ENCODE peak calls at places on chromosomes 16 and 17, in nine cellular contexts. T, W, M, F, Q, V, X, L and O are unnamed samples.

GRCh38 chr17:50783905-50784304 is 16.6 kb upstream of the ANKRD40CL start:
- DNase-seq in Q (no peak), X (no peak), W (no peak), M (no peak), F (no peak), L (no peak), V (no peak), T (no peak), O (no peak)

GRCh38 chr17:75181608-75182318 is 996 bp downstream of the SUMO2 start:
- DNase-seq in F (peak), T (peak), M (no peak), Q (peak), V (no peak), W (no peak), X (no peak), L (peak), O (no peak)

GRCh38 chr17:81265576-81265975 is 26.5 kb downstream of the NDUFAF8 start:
- DNase-seq in Q (no peak), W (no peak), V (no peak), T (no peak), L (no peak), M (no peak), F (no peak), X (no peak), O (no peak)

GRCh38 chr16:24178496-24178895 is 77.6 kb upstream of the CACNG3 start:
- DNase-seq in V (no peak), X (peak), M (no peak), Q (no peak), W (no peak), L (no peak), T (no peak), F (no peak), O (no peak)

GRCh38 chr16:27332105-27332504 is 18.3 kb downstream of the IL4R start:
- DNase-seq in W (no peak), F (no peak), M (no peak), Q (no peak), T (no peak), X (peak), V (no peak), L (peak), O (no peak)

GRCh38 chr17:72430611-72431432 is 310.0 kb downstream of the SOX9 start:
- DNase-seq in T (no peak), Q (no peak), V (no peak), F (no peak), X (peak), M (no peak), W (no peak), L (no peak), O (no peak)

GRCh38 chr17:31650756-31651520 is 208.1 kb downstream of the COPRS start:
- DNase-seq in V (no peak), L (no peak), W (no peak), X (no peak), Q (no peak), T (no peak), F (no peak), M (no peak), O (no peak)

GRCh38 chr17:34146440-34147043 is 108.5 kb upstream of the CCL2 start:
- DNase-seq in W (no peak), T (no peak), L (peak), F (no peak), M (peak), Q (peak), V (no peak), X (peak), O (no peak)

GRCh38 chr16:56470232-56470631 is 18.9 kb downstream of the OGFOD1 start:
- DNase-seq in M (no peak), X (no peak), W (no peak), L (no peak), F (no peak), Q (no peak), V (no peak), T (no peak), O (no peak)

GRCh38 chr17:76884995-76885896 is 17.0 kb downstream of the MGAT5B start:
- DNase-seq in T (no peak), Q (peak), M (no peak), W (no peak), X (peak), V (no peak), F (no peak), L (no peak), O (no peak)

GRCh38 chr17:76889323-76889722 is 21.1 kb downstream of the MGAT5B start:
- DNase-seq in Q (no peak), W (no peak), M (no peak), V (no peak), F (no peak), X (no peak), T (no peak), L (no peak), O (no peak)

GRCh38 chr17:76887809-76888208 is 19.6 kb downstream of the MGAT5B start:
- DNase-seq in L (no peak), T (no peak), M (no peak), W (no peak), V (no peak), X (peak), F (no peak), Q (no peak), O (no peak)

GRCh38 chr17:76886395-76886794 is 18.2 kb downstream of the MGAT5B start:
- DNase-seq in L (no peak), Q (no peak), T (no peak), F (no peak), V (no peak), W (no peak), X (no peak), M (no peak), O (no peak)

GRCh38 chr17:76888661-76889060 is 20.5 kb downstream of the MGAT5B start:
- DNase-seq in F (no peak), W (no peak), V (no peak), T (no peak), L (no peak), Q (no peak), X (peak), M (no peak), O (no peak)
- TF ChIP-seq CTCF in F (no peak), W (no peak), V (no peak), T (no peak), L (no peak), Q (peak), X (peak), M (no peak), O (no peak)

GRCh38 chr16:84643180-84643583 is 5.1 kb upstream of the KLHL36 start:
- DNase-seq in L (peak), T (peak), Q (no peak), W (peak), F (peak), X (peak), V (no peak), M (no peak), O (peak)
- H3K27ac ChIP-seq in L (peak), T (peak), Q (peak), W (peak), F (peak), X (no peak), V (peak), M (no peak), O (peak)

GRCh38 chr17:3534881-3535252 is 22.7 kb downstream of the TRPV3 start:
- DNase-seq in V (no peak), X (peak), L (no peak), T (peak), Q (no peak), W (no peak), F (peak), M (no peak), O (no peak)

GRCh38 chr17:3536736-3537135 is 20.9 kb downstream of the TRPV3 start:
- DNase-seq in W (no peak), Q (no peak), M (no peak), X (no peak), V (no peak), L (no peak), F (no peak), T (no peak), O (no peak)

GRCh38 chr17:3533752-3534151 is 23.9 kb downstream of the TRPV3 start:
- DNase-seq in X (no peak), M (no peak), Q (no peak), V (no peak), L (no peak), F (no peak), T (no peak), W (no peak), O (no peak)

GRCh38 chr17:3532859-3533142 is 24.8 kb downstream of the TRPV3 start:
- DNase-seq in Q (no peak), V (no peak), F (no peak), T (no peak), X (no peak), W (no peak), L (no peak), M (no peak), O (no peak)

GRCh38 chr17:3535253-3535995 is 22.2 kb downstream of the TRPV3 start:
- DNase-seq in T (peak), L (peak), V (no peak), Q (peak), F (peak), M (no peak), X (peak), W (peak), O (no peak)
- TF ChIP-seq CTCF in T (peak), L (peak), V (peak), Q (peak), F (peak), M (peak), X (peak), W (peak), O (peak)

GRCh38 chr16:75267631-75268264 is 16.3 kb upstream of the BCAR1 start:
- DNase-seq in M (peak), X (peak), T (no peak), Q (peak), W (no peak), F (no peak), L (peak), V (no peak), O (no peak)
- H3K27ac ChIP-seq in M (peak), X (no peak), T (peak), Q (no peak), W (no peak), F (no peak), L (peak), V (peak), O (peak)

DNA sequence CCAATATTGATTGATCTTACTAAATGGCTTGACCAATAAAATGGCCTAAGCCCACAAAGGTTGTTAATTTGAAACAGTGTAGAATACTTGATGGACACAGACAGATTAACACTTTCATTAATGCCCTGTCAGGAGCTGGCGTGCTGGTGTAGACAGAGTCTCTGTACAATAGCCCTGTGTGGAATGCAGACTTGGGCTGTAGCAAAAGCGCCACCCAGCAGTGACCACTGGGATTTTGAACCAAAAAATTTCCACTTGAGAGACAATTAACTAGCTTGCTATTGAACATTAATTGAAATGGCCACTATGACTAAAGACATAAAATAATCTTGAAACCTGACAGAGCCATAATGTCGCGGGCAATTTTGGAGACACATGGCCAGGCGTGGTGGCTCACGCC is 19.7 kb upstream of the GUCY2D start:
- DNase-seq in L (no peak), T (no peak), W (peak), X (peak), M (no peak), F (no peak), Q (no peak), V (no peak), O (peak)
- TF ChIP-seq CTCF in L (no peak), T (no peak), W (no peak), X (peak), M (no peak), F (no peak), Q (peak), V (no peak), O (no peak)

GRCh38 chr16:1538804-1539520 is 5.5 kb downstream of the TMEM204 start:
- DNase-seq in V (no peak), F (no peak), W (no peak), M (no peak), T (no peak), Q (peak), X (peak), L (no peak), O (no peak)

GRCh38 chr16:1535391-1536291 is 2.2 kb downstream of the TMEM204 start:
- DNase-seq in W (no peak), L (no peak), X (no peak), M (no peak), F (peak), V (no peak), Q (no peak), T (no peak), O (no peak)

GRCh38 chr16:1537763-1538289 is 4.4 kb downstream of the TMEM204 start:
- DNase-seq in X (no peak), M (no peak), T (no peak), W (no peak), Q (no peak), V (no peak), F (no peak), L (no peak), O (no peak)

GRCh38 chr16:1536601-1537000 is 3.1 kb downstream of the TMEM204 start:
- DNase-seq in L (no peak), Q (no peak), X (no peak), M (no peak), W (no peak), T (no peak), V (no peak), F (no peak), O (no peak)

GRCh38 chr16:1537138-1537577 is 3.7 kb downstream of the TMEM204 start:
- DNase-seq in X (no peak), W (no peak), V (no peak), Q (no peak), F (no peak), L (no peak), T (no peak), M (no peak), O (no peak)
- H3K27ac ChIP-seq in X (no peak), W (no peak), V (no peak), Q (no peak), F (no peak), L (peak), T (no peak), M (no peak), O (peak)

GRCh38 chr16:29834079-29834478 is 13.8 kb downstream of the MVP start:
- DNase-seq in V (no peak), T (no peak), W (no peak), Q (no peak), L (no peak), M (no peak), X (no peak), F (no peak), O (no peak)
- TF ChIP-seq CTCF in V (no peak), T (no peak), W (no peak), Q (no peak), L (no peak), M (no peak), X (no peak), F (no peak), O (no peak)

GRCh38 chr16:11610580-11610979 is 23.9 kb upstream of the LITAF start:
- DNase-seq in V (no peak), M (no peak), Q (no peak), W (no peak), T (no peak), X (no peak), L (no peak), F (no peak), O (no peak)
- H3K27ac ChIP-seq in V (no peak), M (peak), Q (no peak), W (no peak), T (peak), X (no peak), L (no peak), F (no peak), O (no peak)

DNA sequence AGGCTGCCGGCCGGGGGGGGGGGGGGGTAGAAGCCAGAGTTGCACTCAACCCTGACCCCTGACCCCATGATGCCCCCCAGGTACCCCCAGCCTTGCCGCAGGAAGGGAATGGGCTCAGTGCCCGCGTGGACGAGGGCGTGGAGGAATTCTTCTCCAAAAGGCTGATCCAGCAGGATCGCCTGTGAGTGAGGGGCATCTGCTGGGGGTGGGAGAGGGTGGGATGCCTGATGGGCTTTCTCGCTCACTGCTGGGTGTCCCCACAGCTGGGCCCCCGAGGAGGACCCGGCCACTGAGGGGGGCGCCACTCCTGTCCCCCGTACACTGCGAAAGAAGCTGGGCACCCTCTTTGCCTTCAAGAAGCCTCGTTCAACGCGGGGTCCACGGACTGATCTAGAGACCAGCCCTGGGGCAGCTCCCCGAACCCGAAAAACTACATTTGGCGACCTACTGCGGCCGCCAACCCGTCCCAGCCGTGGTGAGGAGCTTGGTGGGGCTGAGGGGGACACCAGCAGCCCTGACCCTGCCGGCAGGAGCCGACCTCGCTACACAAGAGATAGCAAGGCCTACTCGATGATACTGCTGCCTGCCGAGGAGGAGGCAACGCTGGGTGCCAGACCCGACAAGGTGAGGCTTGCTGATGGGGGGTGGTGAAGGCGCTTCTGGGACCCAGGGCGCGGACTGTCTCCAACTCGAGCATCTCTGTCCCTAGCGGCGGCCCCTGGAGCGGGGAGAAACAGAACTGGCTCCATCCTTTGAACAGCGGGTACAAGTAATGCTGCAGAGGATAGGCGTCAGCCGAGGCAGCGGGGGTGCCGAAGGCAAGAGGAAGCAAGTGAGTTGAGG is 5.8 kb downstream of the ACD start:
- DNase-seq in L (no peak), X (peak), F (no peak), W (no peak), Q (no peak), T (no peak), V (no peak), M (no peak), O (no peak)
- TF ChIP-seq CTCF in L (no peak), X (no peak), F (no peak), W (no peak), Q (no peak), T (no peak), V (no peak), M (no peak), O (no peak)

DNA sequence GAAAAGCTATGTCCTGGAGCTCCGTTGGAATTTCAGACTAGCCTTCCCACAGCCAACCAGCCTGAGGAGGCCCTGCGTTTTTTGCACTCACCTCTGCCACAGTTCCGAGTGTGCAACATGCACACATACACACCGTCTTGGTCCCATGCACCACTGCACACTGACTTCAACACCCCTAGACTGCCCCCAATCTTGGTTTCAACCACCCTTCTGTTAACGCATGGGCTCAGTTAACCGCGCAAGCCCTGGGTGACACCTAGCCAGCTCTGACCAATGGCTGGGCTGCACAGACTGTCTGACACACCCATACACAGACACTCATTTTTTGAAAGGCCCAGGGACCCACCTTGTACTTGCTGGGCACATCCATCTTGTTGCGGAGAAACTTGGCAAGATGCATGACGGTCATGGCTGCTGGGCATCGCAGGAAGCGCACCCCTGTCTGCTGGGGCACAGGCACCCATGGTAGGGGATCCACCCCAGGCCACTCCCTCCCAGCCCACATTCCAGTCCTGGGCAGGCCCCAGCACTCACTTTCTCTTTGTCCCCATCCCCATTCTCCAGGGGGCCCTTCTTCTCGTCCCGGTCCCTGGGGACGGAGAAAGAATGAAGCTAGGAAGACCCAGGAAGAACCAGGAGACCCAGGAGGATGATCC is 8.0 kb downstream of the CISD3 start:
- DNase-seq in M (no peak), X (no peak), Q (no peak), T (no peak), V (no peak), W (no peak), F (no peak), L (no peak), O (no peak)
- H3K27ac ChIP-seq in M (no peak), X (no peak), Q (no peak), T (no peak), V (no peak), W (no peak), F (no peak), L (no peak), O (no peak)